ENCODE peak calls at places on chromosomes 1 and 21, in seven cellular contexts. H is activated T-cell treated with anti-CD3 and anti-CD28 coated beads, Interleukin-2, amount 50 U/mL, for 72 hours; F is activated naive CD8-positive, alpha-beta T cell treated with anti-CD3 and anti-CD28 coated beads, Interleukin-2, amount 50 U/mL, for 24 hours; B is HepG2; Z is lower lobe of right lung; M is stimulated activated naive CD8-positive, alpha-beta T cell treated with anti-CD3 and anti-CD28 coated beads, Interleukin-15, Interleukin-2, amounts not matched to agents 100 U/mL and 50 U/mL, for 24 hours; R is Panc1. Q is an unnamed sample.

GRCh38 chr1:40787733-40788560 is 4.4 kb downstream of the KCNQ4 start:
- ATAC-seq in H (no peak), F (no peak), B (no peak), Z (no peak), M (no peak), R (no peak), Q (no peak)

GRCh38 chr1:210899676-210900075 is 234.3 kb downstream of the KCNH1 start:
- ATAC-seq in H (no peak), F (no peak), B (no peak), Z (no peak), M (no peak), R (no peak), Q (no peak)

GRCh38 chr1:185501099-185501498 is 184.1 kb upstream of the IVNS1ABP start:
- ATAC-seq in H (no peak), F (no peak), B (no peak), Z (no peak), M (no peak), R (no peak), Q (no peak)

GRCh38 chr1:81800741-81801031 is at the start of gene ADGRL2:
- ATAC-seq in H (no peak), F (no peak), B (peak; percentile 35), Z (peak; percentile 67), M (no peak), R (peak; percentile 64), Q (no peak)

GRCh38 chr1:11790880-11791715 is 14.7 kb downstream of the MTHFR start:
- ATAC-seq in H (peak; percentile 48), F (peak; percentile 29), B (no peak), Z (peak; percentile 86), M (no peak), R (no peak), Q (no peak)

GRCh38 chr1:178465011-178465410 is 31.8 kb downstream of the CLEC20A start:
- ATAC-seq in H (no peak), F (no peak), B (no peak), Z (no peak), M (no peak), R (no peak), Q (no peak)

GRCh38 chr1:67169932-67170331 is 3.7 kb downstream of the IL23R start:
- ATAC-seq in H (no peak), F (no peak), B (peak; percentile 78), Z (no peak), M (no peak), R (no peak), Q (no peak)

GRCh38 chr1:4006676-4007374 is 106.8 kb upstream of the C1orf174 start:
- ATAC-seq in H (no peak), F (no peak), B (no peak), Z (no peak), M (no peak), R (no peak), Q (no peak)

GRCh38 chr1:66207484-66207883 is 326.5 kb upstream of the SGIP1 start:
- ATAC-seq in H (no peak), F (no peak), B (no peak), Z (no peak), M (no peak), R (no peak), Q (no peak)

GRCh38 chr1:932776-933602 is 9.3 kb downstream of the SAMD11 start:
- ATAC-seq in H (no peak), F (no peak), B (no peak), Z (peak; percentile 85), M (no peak), R (no peak), Q (no peak)

GRCh38 chr1:55559802-55560201 is 344.6 kb upstream of the USP24 start:
- ATAC-seq in H (no peak), F (no peak), B (no peak), Z (peak; percentile 47), M (no peak), R (no peak), Q (no peak)

GRCh38 chr1:12157366-12158231 is 9.2 kb upstream of the TNFRSF1B start:
- ATAC-seq in H (peak; percentile 57), F (peak; percentile 67), B (no peak), Z (peak; percentile 3), M (peak; percentile 58), R (no peak), Q (peak; percentile 68)

GRCh38 chr1:55993608-55994251 is 585.6 kb downstream of the PLPP3 start:
- ATAC-seq in H (no peak), F (no peak), B (no peak), Z (no peak), M (no peak), R (no peak), Q (no peak)

GRCh38 chr1:15627343-15627988 is 10.2 kb downstream of the DDI2 start:
- ATAC-seq in H (peak; percentile 80), F (peak; percentile 99), B (no peak), Z (no peak), M (peak; percentile 98), R (no peak), Q (peak; percentile 53)

GRCh38 chr1:184860985-184861754 is 106.5 kb upstream of the EDEM3 start:
- ATAC-seq in H (no peak), F (no peak), B (no peak), Z (no peak), M (no peak), R (no peak), Q (no peak)

GRCh38 chr1:17865912-17866311 is 110.8 kb downstream of the ACTL8 start:
- ATAC-seq in H (no peak), F (no peak), B (no peak), Z (no peak), M (no peak), R (no peak), Q (no peak)

GRCh38 chr1:197986817-197987216 is 69.6 kb downstream of the LHX9 start:
- ATAC-seq in H (no peak), F (no peak), B (no peak), Z (no peak), M (no peak), R (no peak), Q (no peak)

GRCh38 chr21:37393030-37393429 is 26.5 kb downstream of the DYRK1A start:
- ATAC-seq in H (peak; percentile 35), F (no peak), B (no peak), Z (no peak), M (no peak), R (no peak), Q (no peak)

GRCh38 chr21:16533692-16534407 is 804.1 kb downstream of the USP25 start:
- ATAC-seq in H (no peak), F (no peak), B (no peak), Z (peak; percentile 6), M (no peak), R (no peak), Q (no peak)